ENCODE peak calls at places on chromosomes 2 and 18, in nine cellular contexts. One of them, this sample, is unnamed.
A peak's percentile ranks its signal among the peaks of the same experiment; 100 is the strongest.

GRCh38 chr2:106839849-106840595 is 45.9 kb downstream of the ST6GAL2 start:
- DNase-seq in heart left ventricle: no peak
- DNase-seq in bronchial epithelial cell: no peak
- DNase-seq in Calu3: no peak
- DNase-seq in NCI-H2029 treated with DMSO at 0.1 percent for 48 hours: no peak
- DNase-seq in NCI-H1092: peak; percentile 20
- DNase-seq in thyroid gland: peak; percentile 79
- DNase-seq in GM06990: no peak
- DNase-seq in midbrain: peak; percentile 14
- DNase-seq in this sample: no peak

GRCh38 chr2:167333245-167333644 is 445.0 kb downstream of the XIRP2 start:
- DNase-seq in heart left ventricle: no peak
- DNase-seq in bronchial epithelial cell: no peak
- DNase-seq in Calu3: no peak
- DNase-seq in NCI-H2029 treated with DMSO at 0.1 percent for 48 hours: no peak
- DNase-seq in NCI-H1092: no peak
- DNase-seq in thyroid gland: no peak
- DNase-seq in GM06990: no peak
- DNase-seq in midbrain: no peak
- DNase-seq in this sample: no peak

GRCh38 chr2:52416340-52416739 is 1351.3 kb upstream of the CHAC2 start:
- DNase-seq in heart left ventricle: no peak
- DNase-seq in bronchial epithelial cell: peak; percentile 18
- DNase-seq in Calu3: no peak
- DNase-seq in NCI-H2029 treated with DMSO at 0.1 percent for 48 hours: no peak
- DNase-seq in NCI-H1092: no peak
- DNase-seq in thyroid gland: no peak
- DNase-seq in GM06990: no peak
- DNase-seq in midbrain: no peak
- DNase-seq in this sample: no peak

GRCh38 chr2:168565512-168565911 is 109.4 kb downstream of the CERS6 start:
- DNase-seq in heart left ventricle: no peak
- DNase-seq in bronchial epithelial cell: no peak
- DNase-seq in Calu3: no peak
- DNase-seq in NCI-H2029 treated with DMSO at 0.1 percent for 48 hours: no peak
- DNase-seq in NCI-H1092: no peak
- DNase-seq in thyroid gland: no peak
- DNase-seq in GM06990: no peak
- DNase-seq in midbrain: no peak
- DNase-seq in this sample: no peak

GRCh38 chr2:217626926-217627325 is 375.9 kb downstream of the TNS1 start:
- DNase-seq in heart left ventricle: no peak
- DNase-seq in bronchial epithelial cell: no peak
- DNase-seq in Calu3: no peak
- DNase-seq in NCI-H2029 treated with DMSO at 0.1 percent for 48 hours: no peak
- DNase-seq in NCI-H1092: no peak
- DNase-seq in thyroid gland: no peak
- DNase-seq in GM06990: no peak
- DNase-seq in midbrain: no peak
- DNase-seq in this sample: no peak

GRCh38 chr2:237614151-237614720 is 13.2 kb upstream of the LRRFIP1 start:
- DNase-seq in heart left ventricle: no peak
- DNase-seq in bronchial epithelial cell: no peak
- DNase-seq in Calu3: peak; percentile 16
- DNase-seq in NCI-H2029 treated with DMSO at 0.1 percent for 48 hours: no peak
- DNase-seq in NCI-H1092: no peak
- DNase-seq in thyroid gland: peak; percentile 71
- DNase-seq in GM06990: no peak
- DNase-seq in midbrain: no peak
- DNase-seq in this sample: no peak

GRCh38 chr18:50013363-50014138 is 181.4 kb downstream of the MYO5B start:
- DNase-seq in heart left ventricle: no peak
- DNase-seq in bronchial epithelial cell: peak; percentile 55
- DNase-seq in Calu3: no peak
- DNase-seq in NCI-H2029 treated with DMSO at 0.1 percent for 48 hours: no peak
- DNase-seq in NCI-H1092: no peak
- DNase-seq in thyroid gland: peak; percentile 17
- DNase-seq in GM06990: no peak
- DNase-seq in midbrain: no peak
- DNase-seq in this sample: no peak

GRCh38 chr18:22913861-22914260 is 19.3 kb upstream of the RBBP8 start:
- DNase-seq in heart left ventricle: no peak
- DNase-seq in bronchial epithelial cell: peak; percentile 99
- DNase-seq in Calu3: peak; percentile 85
- DNase-seq in NCI-H2029 treated with DMSO at 0.1 percent for 48 hours: peak; percentile 87
- DNase-seq in NCI-H1092: no peak
- DNase-seq in thyroid gland: peak; percentile 89
- DNase-seq in GM06990: no peak
- DNase-seq in midbrain: no peak
- DNase-seq in this sample: no peak

GRCh38 chr2:100819365-100820345 is at the start of gene NPAS2:
- DNase-seq in heart left ventricle: peak; percentile 68
- DNase-seq in bronchial epithelial cell: no peak
- DNase-seq in Calu3: peak; percentile 60
- DNase-seq in NCI-H2029 treated with DMSO at 0.1 percent for 48 hours: no peak
- DNase-seq in NCI-H1092: no peak
- DNase-seq in thyroid gland: peak; percentile 44
- DNase-seq in GM06990: no peak
- DNase-seq in midbrain: peak; percentile 16
- DNase-seq in this sample: peak; percentile 43

GRCh38 chr2:86482034-86482433 is 40.9 kb downstream of the KDM3A start:
- DNase-seq in heart left ventricle: no peak
- DNase-seq in bronchial epithelial cell: peak; percentile 37
- DNase-seq in Calu3: no peak
- DNase-seq in NCI-H2029 treated with DMSO at 0.1 percent for 48 hours: no peak
- DNase-seq in NCI-H1092: no peak
- DNase-seq in thyroid gland: no peak
- DNase-seq in GM06990: no peak
- DNase-seq in midbrain: no peak
- DNase-seq in this sample: no peak

GRCh38 chr2:100196786-100197494 is 54.5 kb upstream of the AFF3 start:
- DNase-seq in heart left ventricle: no peak
- DNase-seq in bronchial epithelial cell: no peak
- DNase-seq in Calu3: no peak
- DNase-seq in NCI-H2029 treated with DMSO at 0.1 percent for 48 hours: no peak
- DNase-seq in NCI-H1092: no peak
- DNase-seq in thyroid gland: no peak
- DNase-seq in GM06990: no peak
- DNase-seq in midbrain: no peak
- DNase-seq in this sample: no peak

GRCh38 chr2:168455692-168456525 is at the start of gene CERS6:
- DNase-seq in heart left ventricle: peak; percentile 97
- DNase-seq in bronchial epithelial cell: peak; percentile 84
- DNase-seq in Calu3: peak; percentile 96
- DNase-seq in NCI-H2029 treated with DMSO at 0.1 percent for 48 hours: peak; percentile 51
- DNase-seq in NCI-H1092: peak; percentile 85
- DNase-seq in thyroid gland: peak; percentile 98
- DNase-seq in GM06990: peak; percentile 87
- DNase-seq in midbrain: peak; percentile 91
- DNase-seq in this sample: peak; percentile 97

GRCh38 chr2:15729709-15730544 is 138.3 kb downstream of the DDX1 start:
- DNase-seq in heart left ventricle: no peak
- DNase-seq in bronchial epithelial cell: no peak
- DNase-seq in Calu3: no peak
- DNase-seq in NCI-H2029 treated with DMSO at 0.1 percent for 48 hours: no peak
- DNase-seq in NCI-H1092: no peak
- DNase-seq in thyroid gland: no peak
- DNase-seq in GM06990: no peak
- DNase-seq in midbrain: no peak
- DNase-seq in this sample: no peak

GRCh38 chr2:37782721-37783438 is 111.4 kb upstream of the CDC42EP3 start:
- DNase-seq in heart left ventricle: no peak
- DNase-seq in bronchial epithelial cell: peak; percentile 22
- DNase-seq in Calu3: no peak
- DNase-seq in NCI-H2029 treated with DMSO at 0.1 percent for 48 hours: peak; percentile 83
- DNase-seq in NCI-H1092: peak; percentile 9
- DNase-seq in thyroid gland: peak; percentile 81
- DNase-seq in GM06990: no peak
- DNase-seq in midbrain: no peak
- DNase-seq in this sample: no peak